ENCODE peak calls at places on chromosomes 2 and 18, in seven cellular contexts. B is lower lobe of right lung, A is body of pancreas, P is tibial artery, Y is HCT116, Z is PC-3, X is endodermal cell. W is an unnamed sample.
A peak's percentile ranks its signal among the peaks of the same experiment; 100 is the strongest.

GRCh38 chr18:74289946-74290478 is 1.8 kb downstream of the CYB5A start:
- DNase-seq in Y (no peak), A (no peak), B (no peak), Z (peak; percentile 28), P (no peak), X (no peak), W (no peak)

GRCh38 chr2:159904127-159904564 is 106.1 kb upstream of the CD302 start:
- DNase-seq in X (no peak), Y (no peak), P (peak; percentile 20), Z (no peak), B (no peak), A (no peak), W (peak; percentile 17)

GRCh38 chr2:187689372-187689771 is 135.1 kb upstream of the TFPI start:
- DNase-seq in Z (peak; percentile 76), P (no peak), A (no peak), Y (no peak), B (no peak), X (no peak), W (no peak)

GRCh38 chr2:1186405-1186804 is 226.9 kb upstream of the TPO start:
- DNase-seq in A (no peak), P (no peak), Z (no peak), X (no peak), B (no peak), Y (no peak), W (no peak)

GRCh38 chr2:8408560-8409460 is 273.0 kb upstream of the ID2 start:
- DNase-seq in X (no peak), A (no peak), P (no peak), B (no peak), Z (no peak), Y (no peak), W (peak; percentile 44)

GRCh38 chr2:9708683-9709538 is 78.1 kb upstream of the YWHAQ start:
- DNase-seq in Y (no peak), X (no peak), A (no peak), B (no peak), P (no peak), Z (no peak), W (no peak)

GRCh38 chr2:24049485-24050021 is at the start of gene FKBP1B:
- DNase-seq in P (peak; percentile 41), Z (peak; percentile 50), Y (peak; percentile 41), X (peak; percentile 94), B (peak; percentile 71), A (peak; percentile 62), W (peak; percentile 41)

GRCh38 chr2:10054424-10054823 is 11.1 kb downstream of the KLF11 start:
- DNase-seq in A (no peak), Y (no peak), X (no peak), P (no peak), B (peak; percentile 24), Z (no peak), W (no peak)

GRCh38 chr18:63890950-63891304 is 3.4 kb downstream of the SERPINB2 start:
- DNase-seq in B (no peak), X (no peak), P (no peak), Z (peak; percentile 20), A (no peak), Y (no peak), W (no peak)

GRCh38 chr2:45236268-45236667 is 227.0 kb upstream of the SIX2 start:
- DNase-seq in Y (no peak), A (no peak), Z (no peak), P (no peak), X (no peak), B (no peak), W (no peak)

GRCh38 chr18:5463836-5464235 is 80.0 kb downstream of the EPB41L3 start:
- DNase-seq in Z (no peak), X (no peak), P (no peak), A (no peak), B (no peak), Y (no peak), W (no peak)

GRCh38 chr2:8509613-8510012 is 172.2 kb upstream of the ID2 start:
- DNase-seq in Y (no peak), X (no peak), A (no peak), P (no peak), B (no peak), Z (no peak), W (no peak)

GRCh38 chr2:102736607-102737409 is 25.0 kb upstream of the TMEM182 start:
- DNase-seq in Y (peak; percentile 47), A (peak; percentile 87), X (peak; percentile 94), Z (peak; percentile 67), B (peak; percentile 93), P (peak; percentile 79), W (peak; percentile 86)

GRCh38 chr18:35132284-35132910 is 91.2 kb downstream of the MAPRE2 start:
- DNase-seq in A (no peak), X (no peak), P (no peak), Z (no peak), B (no peak), Y (no peak), W (no peak)

GRCh38 chr2:191202209-191202721 is 42.9 kb upstream of the MYO1B start:
- DNase-seq in Y (no peak), X (no peak), A (peak; percentile 38), P (no peak), Z (peak; percentile 23), B (no peak), W (no peak)

GRCh38 chr18:79870369-79871025 is 72.8 kb downstream of the KCNG2 start:
- DNase-seq in P (no peak), B (no peak), A (no peak), Z (no peak), Y (no peak), X (no peak), W (no peak)

GRCh38 chr2:25825238-25825637 is 53.0 kb downstream of the ASXL2 start:
- DNase-seq in X (no peak), A (no peak), P (no peak), Z (no peak), Y (no peak), B (no peak), W (no peak)

GRCh38 chr2:219178377-219179175 is 501 bp downstream of the RETREG2 start:
- DNase-seq in A (peak; percentile 42), X (no peak), Z (peak; percentile 13), B (peak; percentile 73), P (peak; percentile 53), Y (no peak), W (peak; percentile 62)

GRCh38 chr2:149702571-149702970 is 115.0 kb upstream of the MMADHC start:
- DNase-seq in P (no peak), B (no peak), A (no peak), Z (no peak), X (no peak), Y (no peak), W (no peak)

GRCh38 chr18:23618862-23619387 is 32.6 kb upstream of the NPC1 start:
- DNase-seq in Z (no peak), B (peak; percentile 59), P (no peak), X (peak; percentile 90), Y (no peak), A (peak; percentile 7), W (peak; percentile 35)

GRCh38 chr18:23487738-23488625 is 15.3 kb upstream of the RMC1 start:
- DNase-seq in A (no peak), Z (peak; percentile 76), B (peak; percentile 70), X (no peak), P (no peak), Y (no peak), W (no peak)

GRCh38 chr2:143803936-143804335 is 674.7 kb downstream of the ARHGAP15 start:
- DNase-seq in X (no peak), Y (no peak), B (no peak), P (no peak), A (no peak), Z (no peak), W (no peak)

GRCh38 chr18:44819944-44820510 is 139.3 kb downstream of the SETBP1 start:
- DNase-seq in A (peak; percentile 62), X (peak; percentile 65), B (no peak), Z (no peak), P (peak; percentile 59), Y (no peak), W (no peak)

GRCh38 chr2:99651930-99652670 is 162.3 kb upstream of the REV1 start:
- DNase-seq in A (no peak), B (no peak), Z (peak; percentile 44), Y (no peak), P (no peak), X (peak; percentile 49), W (no peak)

GRCh38 chr18:56200381-56200831 is 438.0 kb downstream of the TXNL1 start:
- DNase-seq in B (no peak), X (no peak), Y (no peak), Z (peak; percentile 64), P (no peak), A (no peak), W (no peak)

GRCh38 chr2:166700079-166700478 is 188.2 kb upstream of the XIRP2 start:
- DNase-seq in Y (no peak), A (no peak), P (no peak), X (no peak), Z (peak; percentile 47), B (no peak), W (no peak)
- TF ChIP-seq CTCF in Y (no peak), A (peak; percentile 8), P (peak; percentile 27), X (peak; percentile 46), Z (peak; percentile 69), B (no peak), W (peak; percentile 29)

GRCh38 chr18:70371085-70371735 is 82.4 kb downstream of the SOCS6 start:
- DNase-seq in P (no peak), Z (peak; percentile 49), A (no peak), X (no peak), B (no peak), Y (peak; percentile 86), W (no peak)

GRCh38 chr18:70374154-70374553 is 85.3 kb downstream of the SOCS6 start:
- DNase-seq in A (no peak), P (no peak), Z (no peak), X (no peak), B (no peak), Y (no peak), W (no peak)

GRCh38 chr18:70371908-70372307 is 83.1 kb downstream of the SOCS6 start:
- DNase-seq in P (no peak), Z (no peak), B (no peak), A (no peak), X (no peak), Y (no peak), W (no peak)

GRCh38 chr18:70372450-70373061 is 83.7 kb downstream of the SOCS6 start:
- DNase-seq in A (no peak), X (no peak), Z (no peak), B (no peak), P (no peak), Y (no peak), W (no peak)

GRCh38 chr18:70373062-70373519 is 84.2 kb downstream of the SOCS6 start:
- DNase-seq in P (no peak), Z (peak; percentile 89), A (no peak), Y (peak; percentile 97), B (no peak), X (no peak), W (peak; percentile 42)
- H3K4me1 ChIP-seq in P (no peaks in the 10 kb centered on the region), Z (peaks cover 38% of the 10 kb centered on the region), A (peaks cover 22% of the 10 kb centered on the region), Y (peaks cover 86% of the 10 kb centered on the region), B (no peaks in the 10 kb centered on the region), X (peaks cover 11% of the 10 kb centered on the region), W (no peaks in the 10 kb centered on the region)

GRCh38 chr2:66604911-66605310 is 170.0 kb downstream of the MEIS1 start:
- DNase-seq in A (no peak), X (no peak), Z (no peak), P (no peak), Y (no peak), B (no peak), W (no peak)
- H3K27ac ChIP-seq in A (no peak overlapping the region), X (no peak overlapping the region), Z (no peak overlapping the region), P (no peak overlapping the region), Y (no peak overlapping the region), B (no peak overlapping the region), W (no peak overlapping the region)

DNA sequence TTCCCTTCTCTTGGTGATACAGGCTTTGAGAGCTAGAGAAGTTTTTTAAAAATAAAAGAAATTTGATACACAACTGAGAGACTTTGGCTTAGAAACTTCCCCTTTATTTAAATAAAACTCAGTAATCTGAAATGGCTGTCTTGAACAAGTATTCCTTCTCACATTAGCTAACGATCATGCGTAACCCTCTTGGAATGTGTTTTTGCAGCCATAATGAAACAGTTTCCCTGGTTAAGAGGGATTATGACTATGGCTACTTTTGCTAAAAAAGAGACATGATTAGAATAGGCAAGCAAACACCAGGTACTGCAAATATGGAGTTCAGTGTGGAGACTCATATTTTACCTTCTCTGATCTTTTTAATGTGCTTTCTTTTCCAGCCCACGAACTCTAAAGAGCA is 9.7 kb upstream of the MALL start:
- DNase-seq in X (no peak), A (no peak), Y (no peak), P (no peak), Z (no peak), B (no peak), W (no peak)
- TF ChIP-seq CTCF in X (no peak), A (no peak), Y (no peak), P (no peak), Z (no peak), B (no peak), W (no peak)